ENCODE peak calls at places on chromosomes 7 and 10, in seven cellular contexts. Z, E, C, U, V, D and L are unnamed samples.

GRCh38 chr7:117472335-117472734 is 7.5 kb upstream of the CFTR start:
- DNase-seq in E (no peak), V (peak; percentile 12), Z (no peak), U (no peak), D (no peak), C (no peak), L (no peak)

GRCh38 chr10:78956391-78956790 is 112.4 kb upstream of the ZMIZ1 start:
- DNase-seq in V (no peak), E (peak; percentile 37), D (no peak), C (no peak), Z (no peak), U (no peak), L (no peak)

GRCh38 chr7:13235961-13236360 is 548.5 kb downstream of the ARL4A start:
- DNase-seq in V (no peak), U (no peak), E (no peak), Z (no peak), D (no peak), C (no peak), L (no peak)

GRCh38 chr7:30965372-30965771 is 1.6 kb downstream of the GHRHR start:
- DNase-seq in U (no peak), C (no peak), Z (no peak), E (no peak), D (no peak), V (no peak), L (no peak)

GRCh38 chr7:129053938-129054437 is 923 bp downstream of the TNPO3 start:
- DNase-seq in E (no peak), C (no peak), V (no peak), Z (peak; percentile 33), U (no peak), D (no peak), L (no peak)

GRCh38 chr7:150952331-150953050 is 25.6 kb downstream of the KCNH2 start:
- DNase-seq in E (no peak), D (peak; percentile 64), C (no peak), Z (no peak), V (no peak), U (no peak), L (no peak)

GRCh38 chr7:6273380-6273837 is 985 bp upstream of the CYTH3 start:
- DNase-seq in E (no peak), U (no peak), D (peak; percentile 35), Z (no peak), V (no peak), C (no peak), L (no peak)

GRCh38 chr7:44439933-44440332 is 50.5 kb downstream of the NUDCD3 start:
- DNase-seq in U (no peak), C (no peak), E (no peak), Z (no peak), V (no peak), D (no peak), L (no peak)

GRCh38 chr10:15313844-15314243 is 57.2 kb downstream of the FAM171A1 start:
- DNase-seq in D (no peak), C (no peak), Z (peak; percentile 44), V (peak; percentile 45), U (no peak), E (peak; percentile 67), L (no peak)

DNA sequence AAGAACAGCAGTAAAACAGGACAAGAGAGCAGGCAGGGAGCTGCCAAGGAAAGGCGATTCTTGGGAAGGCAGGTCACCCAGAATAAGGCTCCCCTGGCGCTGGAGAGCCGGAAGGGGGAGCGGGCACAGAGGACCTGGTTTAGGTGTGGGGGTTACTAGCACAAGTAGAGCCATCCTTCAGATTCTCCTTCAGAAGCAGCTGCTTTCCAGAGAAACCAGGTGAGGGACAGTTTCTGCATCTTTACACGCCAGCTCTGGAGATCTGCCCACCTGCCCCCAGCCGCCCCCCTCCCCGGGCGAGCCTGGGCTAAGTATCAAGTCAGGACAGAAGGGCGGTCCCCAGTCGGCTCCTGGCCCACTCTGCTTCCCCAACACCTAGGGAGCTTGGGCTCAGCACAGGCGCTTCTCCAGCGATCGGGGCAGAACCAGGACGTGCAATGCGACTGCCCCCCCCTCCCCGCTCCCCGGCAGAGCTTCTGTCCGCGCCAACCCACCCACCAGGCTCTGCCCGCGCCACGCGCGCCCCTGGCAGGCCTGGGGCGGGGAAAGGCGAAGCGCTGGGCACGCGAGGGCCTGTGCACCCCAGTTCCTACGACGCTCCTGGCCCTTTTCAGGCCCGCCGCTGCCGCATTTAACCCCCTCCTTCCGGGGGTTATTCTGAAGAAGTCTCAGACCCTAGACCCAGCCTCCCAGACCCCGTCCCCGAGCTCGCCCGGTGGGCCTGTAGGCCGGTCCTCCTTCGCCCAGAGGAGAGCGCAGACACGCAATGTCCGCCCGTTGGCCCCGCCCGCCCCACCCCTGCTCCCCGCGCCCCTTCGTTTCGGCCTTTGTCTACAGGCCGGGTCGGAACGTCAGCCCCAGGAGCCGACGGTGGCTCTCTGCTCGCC is 4.4 kb upstream of the EN2 start:
- DNase-seq in U (no peak), E (no peak), Z (no peak), D (peak; percentile 66), V (no peak), C (no peak), L (no peak)
- H3K27me3 ChIP-seq in U (peaks cover 32% of the 10 kb centered on the region), E (peaks cover 86% of the 10 kb centered on the region), Z (peaks cover 79% of the 10 kb centered on the region), D (no peaks in the 10 kb centered on the region), V (peaks cover 97% of the 10 kb centered on the region), C (peaks cover 96% of the 10 kb centered on the region), L (peaks cover 52% of the 10 kb centered on the region)

DNA sequence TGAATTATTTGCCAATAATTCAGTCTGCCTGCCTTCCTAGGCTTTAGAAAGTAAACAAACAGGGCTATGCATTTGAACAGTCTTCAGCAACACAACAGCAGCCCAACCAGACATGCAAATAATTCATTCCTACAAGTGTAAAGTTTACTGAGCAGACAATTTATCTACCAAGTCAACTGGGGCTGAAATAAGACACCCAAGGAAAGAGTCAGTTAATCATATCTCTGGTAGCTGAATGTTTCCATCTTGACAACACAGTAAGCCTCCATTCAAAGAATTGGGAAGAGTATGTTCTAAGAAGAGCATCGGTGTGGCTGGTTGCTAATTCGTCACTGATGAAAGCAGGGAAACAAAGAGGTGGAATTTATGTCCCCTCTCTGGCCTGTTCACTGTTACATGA is 38.3 kb downstream of the AIFM2 start:
- DNase-seq in U (no peak), C (no peak), Z (no peak), E (no peak), D (no peak), V (no peak), L (no peak)
- H3K27me3 ChIP-seq in U (no peaks in the 10 kb centered on the region), C (no peaks in the 10 kb centered on the region), Z (no peaks in the 10 kb centered on the region), E (no peaks in the 10 kb centered on the region), D (no peaks in the 10 kb centered on the region), V (no peaks in the 10 kb centered on the region), L (no peaks in the 10 kb centered on the region)

GRCh38 chr10:76550806-76551205 is 1086.8 kb downstream of the KCNMA1 start:
- DNase-seq in E (peak; percentile 49), V (peak; percentile 57), U (no peak), Z (peak; percentile 36), D (no peak), C (no peak), L (no peak)
- H3K27me3 ChIP-seq in E (no peaks in the 10 kb centered on the region), V (no peaks in the 10 kb centered on the region), U (no peaks in the 10 kb centered on the region), Z (no peaks in the 10 kb centered on the region), D (no peaks in the 10 kb centered on the region), C (peaks cover 9% of the 10 kb centered on the region), L (no peaks in the 10 kb centered on the region)

DNA sequence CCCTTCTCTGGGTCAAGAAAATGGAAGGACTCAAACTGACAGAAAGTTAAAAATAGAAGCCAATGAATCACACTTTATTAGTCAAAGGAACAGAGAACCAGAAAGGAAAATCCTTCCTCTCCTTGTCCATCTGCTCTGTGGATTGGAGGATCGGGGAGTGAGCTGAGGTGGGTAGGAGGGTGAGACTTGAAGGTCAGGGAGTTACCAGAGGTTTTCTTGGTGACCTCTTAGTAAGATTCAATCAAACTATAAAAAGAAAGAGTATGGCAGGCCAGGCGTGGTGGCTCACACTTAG is 12.2 kb downstream of the TLX1 start:
- DNase-seq in Z (no peak), C (no peak), D (no peak), E (no peak), V (no peak), U (no peak), L (no peak)
- H3K27me3 ChIP-seq in Z (peaks cover 81% of the 10 kb centered on the region), C (peaks cover 100% of the 10 kb centered on the region), D (no peaks in the 10 kb centered on the region), E (peaks cover 82% of the 10 kb centered on the region), V (peaks cover 100% of the 10 kb centered on the region), U (peaks cover 7% of the 10 kb centered on the region), L (peaks cover 3% of the 10 kb centered on the region)

GRCh38 chr7:107694395-107694794 is 33.8 kb downstream of the SLC26A4 start:
- DNase-seq in E (no peak), V (no peak), D (no peak), U (no peak), Z (no peak), C (peak; percentile 10), L (no peak)
- H3K27me3 ChIP-seq in E (no peaks in the 10 kb centered on the region), V (peaks cover 2% of the 10 kb centered on the region), D (no peaks in the 10 kb centered on the region), U (no peaks in the 10 kb centered on the region), Z (no peaks in the 10 kb centered on the region), C (peaks cover 25% of the 10 kb centered on the region), L (no peaks in the 10 kb centered on the region)

DNA sequence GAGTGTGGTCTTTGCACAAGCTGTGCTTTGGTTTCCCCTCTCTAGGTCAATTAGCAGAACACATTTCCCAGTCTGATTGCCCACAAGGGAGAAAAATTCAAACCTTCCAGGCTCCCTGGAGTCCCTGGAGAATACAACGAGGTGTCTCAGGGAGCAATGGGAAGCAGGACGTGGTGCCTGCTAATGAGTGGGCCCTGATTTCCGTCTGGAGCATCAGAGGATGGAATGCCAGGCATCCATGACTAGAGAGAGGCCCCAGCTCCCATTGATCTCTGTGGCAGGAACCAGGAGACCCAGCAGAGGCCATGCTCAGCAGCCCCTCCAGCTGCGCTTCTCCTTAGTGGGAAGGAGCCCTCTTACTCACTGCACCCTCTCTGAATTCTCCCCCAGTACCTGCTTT is 33.2 kb upstream of the TLX1 start:
- DNase-seq in C (no peak), D (no peak), V (peak; percentile 36), Z (no peak), E (peak; percentile 71), U (no peak), L (no peak)
- H3K27me3 ChIP-seq in C (peaks cover 47% of the 10 kb centered on the region), D (no peaks in the 10 kb centered on the region), V (peaks cover 43% of the 10 kb centered on the region), Z (peaks cover 15% of the 10 kb centered on the region), E (no peaks in the 10 kb centered on the region), U (peaks cover 9% of the 10 kb centered on the region), L (peaks cover 9% of the 10 kb centered on the region)

DNA sequence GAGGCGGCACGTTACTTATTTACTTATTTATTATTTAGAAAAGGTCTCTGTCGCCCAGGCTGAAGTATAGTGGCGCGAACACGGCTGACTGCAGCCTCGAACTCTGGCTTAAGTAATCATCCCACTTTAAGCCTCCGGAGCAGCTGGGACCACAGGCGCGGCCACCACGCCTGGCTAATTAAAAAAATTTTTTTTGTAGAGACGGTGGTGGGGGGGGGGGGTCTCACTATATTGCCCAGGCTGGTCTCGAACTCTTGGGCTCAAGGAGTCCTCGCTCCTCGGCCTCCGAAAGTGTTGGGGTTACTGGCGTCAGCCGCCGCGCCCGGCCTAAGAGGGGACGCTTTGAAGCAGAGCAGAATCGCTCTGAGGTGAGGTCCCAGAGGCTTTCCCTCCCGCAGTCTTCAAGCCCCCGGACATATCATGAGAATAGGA is 675 bp upstream of the FRAT2 start:
- DNase-seq in Z (no peak), D (no peak), E (no peak), V (no peak), U (no peak), C (no peak), L (no peak)
- H3K27me3 ChIP-seq in Z (peaks cover 15% of the 10 kb centered on the region), D (no peaks in the 10 kb centered on the region), E (no peaks in the 10 kb centered on the region), V (no peaks in the 10 kb centered on the region), U (no peaks in the 10 kb centered on the region), C (peaks cover 28% of the 10 kb centered on the region), L (peaks cover 6% of the 10 kb centered on the region)

GRCh38 chr10:71660313-71660712 is 59.3 kb downstream of the C10orf105 start:
- DNase-seq in V (no peak), U (no peak), E (no peak), D (no peak), C (no peak), Z (no peak), L (no peak)
- H3K27me3 ChIP-seq in V (no peaks in the 10 kb centered on the region), U (no peaks in the 10 kb centered on the region), E (no peaks in the 10 kb centered on the region), D (no peaks in the 10 kb centered on the region), C (no peaks in the 10 kb centered on the region), Z (no peaks in the 10 kb centered on the region), L (no peaks in the 10 kb centered on the region)

GRCh38 chr10:117536359-117536861 is 6.1 kb upstream of the EMX2 start:
- DNase-seq in E (peak; percentile 21), Z (no peak), C (no peak), V (no peak), D (no peak), U (no peak), L (no peak)
- H3K27me3 ChIP-seq in E (peaks cover 90% of the 10 kb centered on the region), Z (peaks cover 79% of the 10 kb centered on the region), C (peaks cover 58% of the 10 kb centered on the region), V (peaks cover 100% of the 10 kb centered on the region), D (no peaks in the 10 kb centered on the region), U (peaks cover 20% of the 10 kb centered on the region), L (peaks cover 5% of the 10 kb centered on the region)